ENCODE peak calls at places on chromosome 9, in five cellular contexts. Q is mammary epithelial cell, P is A549, K is IMR-90, H is GM23248. E is an unnamed sample.

GRCh38 chr9:84997472-84997871 is 327.9 kb downstream of the NTRK2 start:
- DNase-seq in Q (no peak), P (no peak), K (no peak), H (no peak), E (no peak)

GRCh38 chr9:34463098-34463900 is 4.7 kb downstream of the DNAI1 start:
- DNase-seq in Q (peak; percentile 90), P (peak; percentile 11), K (peak; percentile 60), H (peak; percentile 93), E (peak; percentile 42)

GRCh38 chr9:91771027-91771426 is 179.0 kb downstream of the ROR2 start:
- DNase-seq in Q (peak; percentile 80), P (peak; percentile 22), K (peak; percentile 96), H (peak; percentile 97), E (peak; percentile 94)

GRCh38 chr9:100317706-100318105 is 35.0 kb downstream of the TEX10 start:
- DNase-seq in Q (peak; percentile 52), P (no peak), K (no peak), H (peak; percentile 72), E (no peak)

GRCh38 chr9:24698864-24699518 is 153.3 kb upstream of the IZUMO3 start:
- DNase-seq in Q (no peak), P (no peak), K (no peak), H (no peak), E (no peak)

GRCh38 chr9:96621619-96622018 is 2.0 kb upstream of the CDC14B start:
- DNase-seq in Q (no peak), P (no peak), K (peak; percentile 35), H (peak; percentile 33), E (no peak)

GRCh38 chr9:71506821-71507220 is 261.5 kb downstream of the CEMIP2 start:
- DNase-seq in Q (peak; percentile 91), P (peak; percentile 63), K (peak; percentile 27), H (peak; percentile 90), E (peak; percentile 2)

GRCh38 chr9:127776195-127776918 is 2.1 kb downstream of the SH2D3C start:
- DNase-seq in Q (no peak), P (no peak), K (no peak), H (no peak), E (no peak)

GRCh38 chr9:87498816-87499454 is 1.3 kb downstream of the DAPK1 start:
- DNase-seq in Q (no peak), P (no peak), K (no peak), H (no peak), E (no peak)

GRCh38 chr9:83708515-83709158 is 879 bp upstream of the UBQLN1 start:
- DNase-seq in Q (peak; percentile 63), P (peak; percentile 70), K (peak; percentile 44), H (peak; percentile 85), E (peak; percentile 84)

GRCh38 chr9:35748239-35748857 is 680 bp downstream of the GBA2 start:
- DNase-seq in Q (peak; percentile 18), P (no peak), K (no peak), H (peak; percentile 49), E (peak; percentile 29)

GRCh38 chr9:114721491-114722362 is 39.7 kb upstream of the TEX48 start:
- DNase-seq in Q (peak; percentile 86), P (peak; percentile 48), K (peak; percentile 44), H (peak; percentile 82), E (no peak)

GRCh38 chr9:126049088-126049487 is 277.5 kb upstream of the MVB12B start:
- DNase-seq in Q (no peak), P (no peak), K (no peak), H (no peak), E (no peak)

GRCh38 chr9:96391021-96391765 is 7.7 kb upstream of the SLC35D2 start:
- DNase-seq in Q (no peak), P (peak; percentile 44), K (peak; percentile 37), H (no peak), E (peak; percentile 59)

GRCh38 chr9:135499326-135500070 is 984 bp upstream of the MRPS2 start:
- DNase-seq in Q (peak; percentile 73), P (peak; percentile 84), K (peak; percentile 84), H (peak; percentile 94), E (peak; percentile 93)

GRCh38 chr9:93094294-93095204 is 1.5 kb upstream of the CARD19 start:
- DNase-seq in Q (no peak), P (no peak), K (no peak), H (no peak), E (peak; percentile 30)

GRCh38 chr9:123763910-123764588 is 165.9 kb downstream of the DENND1A start:
- DNase-seq in Q (peak; percentile 44), P (peak; percentile 5), K (peak; percentile 84), H (peak; percentile 78), E (peak; percentile 46)

GRCh38 chr9:37445832-37446231 is 19.4 kb downstream of the ZBTB5 start:
- DNase-seq in Q (no peak), P (no peak), K (no peak), H (no peak), E (no peak)
- H3K4me2 ChIP-seq in Q (no peak overlapping the region), P (no peak overlapping the region), K (no peak overlapping the region), H (no peak overlapping the region), E (no peak overlapping the region)

DNA sequence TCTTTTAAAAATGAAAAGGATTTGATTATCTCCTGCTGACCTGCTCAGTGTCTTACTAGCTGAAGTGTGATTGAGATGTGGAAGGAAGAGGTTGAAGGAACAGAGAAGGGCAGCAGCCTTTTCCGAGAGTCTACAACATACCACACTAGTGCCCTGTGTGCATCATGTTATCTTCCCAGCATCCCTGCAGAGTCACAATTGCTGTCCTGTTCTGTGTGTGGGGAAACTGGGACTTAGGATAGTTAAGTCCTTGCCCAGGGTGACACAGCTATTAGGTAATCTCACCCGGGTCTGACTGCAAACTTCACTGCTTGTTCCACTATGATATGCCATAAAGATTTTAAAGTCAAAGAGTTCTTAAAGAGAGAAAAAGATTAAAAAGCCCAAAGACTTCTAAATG is 55.8 kb downstream of the FAM78A start:
- DNase-seq in Q (no peak), P (no peak), K (no peak), H (no peak), E (no peak)
- H3K4me2 ChIP-seq in Q (no peak overlapping the region), P (no peak overlapping the region), K (no peak overlapping the region), H (no peak overlapping the region), E (no peak overlapping the region)

DNA sequence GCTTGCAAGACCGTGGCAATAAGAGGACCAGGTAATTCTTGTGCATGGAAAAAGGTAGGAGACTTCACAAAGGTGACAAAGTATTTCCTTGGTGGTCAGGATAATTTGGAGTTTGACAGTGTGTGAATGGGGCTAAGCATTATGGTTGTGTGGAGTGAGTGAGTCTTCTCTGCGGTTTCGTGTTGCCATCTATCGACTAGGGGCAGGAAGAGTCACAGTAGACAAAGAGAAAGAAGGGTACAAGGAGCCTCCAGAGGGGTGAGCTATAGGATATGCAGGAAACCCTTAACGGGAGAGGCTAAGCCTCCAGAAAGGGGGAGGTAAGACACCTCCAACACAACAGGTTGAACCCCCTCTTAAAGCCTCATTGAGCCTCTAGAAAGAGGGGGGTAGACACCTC is 64.0 kb upstream of the RANBP6 start:
- DNase-seq in Q (no peak), P (no peak), K (no peak), H (no peak), E (no peak)
- H3K4me2 ChIP-seq in Q (no peak overlapping the region), P (peak overlapping the region; percentile 83), K (peak overlapping the region; percentile 99), H (peak overlapping the region; percentile 83), E (peak overlapping the region; percentile 81)

GRCh38 chr9:132006657-132007370 is 72.9 kb downstream of the MED27 start:
- DNase-seq in Q (peak; percentile 80), P (no peak), K (peak; percentile 72), H (no peak), E (peak; percentile 44)
- H3K4me2 ChIP-seq in Q (peak overlapping the region; percentile 66), P (peak overlapping the region; percentile 85), K (no peak overlapping the region), H (no peak overlapping the region), E (no peak overlapping the region)

DNA sequence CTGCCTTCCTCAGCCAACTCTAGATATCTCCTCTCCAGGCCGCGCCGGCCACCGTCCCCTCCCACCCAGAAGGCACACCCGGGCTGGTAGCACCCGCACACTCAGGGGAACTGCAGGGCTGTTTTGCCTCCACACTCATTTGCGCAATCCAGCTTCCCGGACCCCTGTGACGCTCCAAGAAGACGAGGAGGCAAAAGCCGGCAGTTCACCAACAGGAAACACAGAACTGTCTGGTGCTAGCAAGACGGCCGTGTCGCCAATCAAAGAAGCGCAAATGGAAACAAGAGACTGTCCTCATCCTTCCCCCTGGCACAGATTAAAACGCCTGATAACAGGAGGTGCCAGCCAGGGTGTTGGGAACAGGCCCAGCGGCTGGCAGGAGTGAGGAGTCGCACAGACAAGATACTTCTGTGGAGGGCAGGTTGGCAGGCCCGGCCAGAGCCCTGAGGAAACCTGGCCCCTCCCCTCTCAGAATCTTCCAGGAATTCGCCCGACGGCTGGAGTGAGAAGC is 7.8 kb downstream of the AGPAT2 start:
- DNase-seq in Q (no peak), P (no peak), K (no peak), H (no peak), E (no peak)
- H3K4me2 ChIP-seq in Q (no peak overlapping the region), P (no peak overlapping the region), K (no peak overlapping the region), H (no peak overlapping the region), E (no peak overlapping the region)

GRCh38 chr9:108383801-108384200 is 472.0 kb downstream of the ACTL7B start:
- DNase-seq in Q (no peak), P (no peak), K (peak; percentile 47), H (peak; percentile 7), E (no peak)

GRCh38 chr9:108389056-108389455 is 466.7 kb downstream of the ACTL7B start:
- DNase-seq in Q (no peak), P (no peak), K (no peak), H (no peak), E (peak; percentile 6)

GRCh38 chr9:108382267-108382666 is 473.5 kb downstream of the ACTL7B start:
- DNase-seq in Q (no peak), P (no peak), K (no peak), H (no peak), E (no peak)

DNA sequence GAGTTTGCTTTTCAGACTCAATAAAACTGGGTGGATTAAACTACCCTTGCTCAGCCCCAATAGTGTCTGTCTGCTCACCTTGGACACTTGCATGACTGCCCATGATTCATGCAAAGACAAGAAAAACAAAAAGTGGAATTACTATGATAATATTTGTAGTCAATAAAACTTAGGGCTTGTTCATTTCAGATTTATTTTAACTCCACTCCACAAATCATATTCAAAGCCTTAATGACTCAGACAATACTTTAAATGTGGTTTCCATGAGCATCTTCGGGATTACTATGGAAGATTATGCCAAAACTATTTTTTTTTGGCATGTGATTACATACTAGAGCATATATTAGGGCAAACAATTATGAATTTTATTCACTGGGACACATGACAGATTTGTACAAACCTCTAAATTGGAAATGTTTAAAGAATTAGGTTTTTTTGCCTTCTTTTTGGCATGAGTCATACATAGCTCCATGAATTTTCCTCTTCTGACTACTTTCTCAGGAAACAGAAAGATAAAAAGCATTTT is 468.9 kb downstream of the ACTL7B start:
- DNase-seq in Q (peak; percentile 62), P (no peak), K (peak; percentile 85), H (peak; percentile 76), E (peak; percentile 46)
- H3K4me2 ChIP-seq in Q (peak overlapping the region; percentile 5), P (no peak overlapping the region), K (no peak overlapping the region), H (peak overlapping the region; percentile 17), E (no peak overlapping the region)

GRCh38 chr9:131436386-131436785 is 42.5 kb downstream of the PRRC2B start:
- DNase-seq in Q (no peak), P (no peak), K (no peak), H (no peak), E (no peak)
- H3K4me2 ChIP-seq in Q (no peak overlapping the region), P (no peak overlapping the region), K (no peak overlapping the region), H (no peak overlapping the region), E (no peak overlapping the region)

DNA sequence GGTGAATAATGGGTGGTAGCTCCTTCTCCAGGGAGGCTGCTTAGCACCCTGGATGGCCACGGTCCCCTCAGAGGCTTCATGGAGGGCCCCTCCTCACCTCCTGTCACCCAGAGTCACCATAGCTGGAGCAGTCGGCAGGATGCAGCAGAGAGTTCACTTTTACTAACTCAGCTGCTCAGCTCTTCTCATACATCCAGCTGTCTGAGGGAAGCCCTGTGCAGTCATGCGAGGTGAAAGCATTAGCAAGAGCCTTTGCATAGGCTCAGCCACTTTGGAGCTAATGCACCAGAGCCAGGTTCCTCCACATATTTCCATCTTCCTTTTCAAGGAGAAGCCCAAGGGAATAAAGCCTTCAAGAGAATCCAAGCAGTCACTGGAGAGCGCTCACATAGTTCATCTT is 499.2 kb downstream of the BNC2 start:
- DNase-seq in Q (no peak), P (no peak), K (no peak), H (no peak), E (no peak)
- H3K4me2 ChIP-seq in Q (no peak overlapping the region), P (no peak overlapping the region), K (no peak overlapping the region), H (no peak overlapping the region), E (peak overlapping the region; percentile 27)